ENCODE peak calls at places on chromosomes 12 and 14, in four cellular contexts. Q, I, B and J are unnamed samples.

GRCh38 chr12:48542300-48542928 is 17.0 kb downstream of the OR8S1 start:
- DNase-seq in I (peak; percentile 39), Q (peak; percentile 38), B (peak; percentile 36), J (no peak)

GRCh38 chr12:79033788-79034187 is 169.2 kb downstream of the SYT1 start:
- DNase-seq in Q (no peak), B (no peak), I (no peak), J (no peak)

GRCh38 chr12:63826002-63826585 is 18.4 kb upstream of the SRGAP1 start:
- DNase-seq in Q (peak; percentile 89), B (peak; percentile 72), I (no peak), J (no peak)

GRCh38 chr12:82203076-82203475 is 155.1 kb downstream of the CCDC59 start:
- DNase-seq in I (no peak), Q (no peak), B (no peak), J (no peak)

GRCh38 chr12:56169225-56169759 is 11.1 kb downstream of the MYL6 start:
- DNase-seq in Q (no peak), B (no peak), I (no peak), J (no peak)

GRCh38 chr14:42047421-42048045 is 440.9 kb downstream of the LRFN5 start:
- DNase-seq in B (no peak), Q (peak; percentile 9), I (no peak), J (no peak)

GRCh38 chr14:105891631-105892452 is 365.5 kb downstream of the TMEM121 start:
- DNase-seq in Q (no peak), I (no peak), B (no peak), J (no peak)

GRCh38 chr14:26385302-26385701 is 212.5 kb downstream of the NOVA1 start:
- DNase-seq in Q (no peak), B (no peak), I (no peak), J (no peak)

GRCh38 chr14:54606631-54607133 is 39.8 kb downstream of the SAMD4A start:
- DNase-seq in I (no peak), B (no peak), Q (peak; percentile 50), J (no peak)

GRCh38 chr14:90301580-90302181 is 30.1 kb downstream of the NRDE2 start:
- DNase-seq in B (peak; percentile 30), I (no peak), Q (peak; percentile 89), J (no peak)

GRCh38 chr12:63900922-63901793 is 56.7 kb downstream of the SRGAP1 start:
- DNase-seq in Q (no peak), I (no peak), B (no peak), J (no peak)

GRCh38 chr14:50344831-50345563 is 32.9 kb downstream of the DMAC2L start:
- DNase-seq in I (no peak), Q (peak; percentile 80), B (no peak), J (no peak)

GRCh38 chr14:78448483-78449094 is 278.4 kb downstream of the NRXN3 start:
- DNase-seq in I (no peak), Q (peak; percentile 38), B (peak; percentile 36), J (peak; percentile 35)

GRCh38 chr12:107131832-107132616 is 38.7 kb upstream of the CRY1 start:
- DNase-seq in Q (peak; percentile 79), B (peak; percentile 75), I (no peak), J (no peak)

GRCh38 chr12:19572920-19573558 is 133.7 kb downstream of the AEBP2 start:
- DNase-seq in B (peak; percentile 19), Q (peak; percentile 82), I (no peak), J (no peak)

GRCh38 chr12:107990325-107990724 is 138.8 kb upstream of the WSCD2 start:
- DNase-seq in I (peak; percentile 6), Q (peak; percentile 36), B (no peak), J (no peak)

GRCh38 chr12:6315704-6316597 is 5.5 kb downstream of the PLEKHG6 start:
- DNase-seq in Q (no peak), I (no peak), B (no peak), J (no peak)

GRCh38 chr12:54040148-54040494 is 7.3 kb downstream of the HOXC5 start:
- DNase-seq in I (no peak), Q (no peak), B (no peak), J (no peak)

GRCh38 chr14:29663281-29663801 is 264.3 kb downstream of the PRKD1 start:
- DNase-seq in Q (peak; percentile 73), I (no peak), B (no peak), J (no peak)

GRCh38 chr12:130240831-130241590 is 78.7 kb downstream of the FZD10 start:
- DNase-seq in B (no peak), I (no peak), Q (no peak), J (no peak)

GRCh38 chr12:4178424-4179184 is 95.0 kb upstream of the CCND2 start:
- DNase-seq in Q (no peak), I (no peak), B (peak; percentile 5), J (no peak)

GRCh38 chr12:94690199-94690695 is 39.9 kb upstream of the TMCC3 start:
- DNase-seq in B (no peak), I (no peak), Q (peak; percentile 49), J (no peak)

GRCh38 chr14:68782091-68782981 is 10.5 kb downstream of the ZFP36L1 start:
- DNase-seq in B (no peak), Q (no peak), I (peak; percentile 37), J (no peak)

GRCh38 chr14:94474581-94475031 is 1.4 kb downstream of the SERPINA9 start:
- DNase-seq in Q (peak; percentile 71), I (no peak), B (peak; percentile 29), J (no peak)

GRCh38 chr12:106120578-106121105 is 18.1 kb downstream of the NUAK1 start:
- DNase-seq in I (no peak), B (no peak), Q (no peak), J (no peak)

GRCh38 chr12:3329361-3329760 is 161.6 kb upstream of the PRMT8 start:
- DNase-seq in Q (no peak), B (no peak), I (no peak), J (no peak)

GRCh38 chr12:109074866-109075265 is 18.4 kb downstream of the ALKBH2 start:
- DNase-seq in Q (no peak), I (no peak), B (no peak), J (no peak)

GRCh38 chr14:61780125-61780524 is 17.9 kb downstream of the SNAPC1 start:
- DNase-seq in B (no peak), I (no peak), Q (no peak), J (no peak)

GRCh38 chr12:108801736-108802665 is 55.4 kb downstream of the SSH1 start:
- DNase-seq in Q (peak; percentile 94), B (no peak), I (no peak), J (no peak)

GRCh38 chr12:121932176-121932536 is 13.8 kb downstream of the CFAP251 start:
- DNase-seq in B (no peak), I (no peak), Q (no peak), J (no peak)

GRCh38 chr12:29640589-29641345 is 143.0 kb downstream of the TMTC1 start:
- DNase-seq in Q (peak; percentile 59), I (no peak), B (peak; percentile 6), J (no peak)

GRCh38 chr14:75522224-75522764 is at the start of gene BATF:
- DNase-seq in B (no peak), I (peak; percentile 71), Q (no peak), J (no peak)

GRCh38 chr12:92603741-92604432 is 98.9 kb upstream of the PLEKHG7 start:
- DNase-seq in I (no peak), Q (no peak), B (no peak), J (no peak)

GRCh38 chr12:132146098-132146497 is 1.8 kb downstream of the NOC4L start:
- DNase-seq in I (no peak), B (no peak), Q (no peak), J (no peak)

GRCh38 chr14:68815288-68816182 is 22.7 kb upstream of the ZFP36L1 start:
- DNase-seq in Q (no peak), B (no peak), I (no peak), J (no peak)

GRCh38 chr12:67427336-67427735 is 158.2 kb downstream of the CAND1 start:
- DNase-seq in I (no peak), B (no peak), Q (no peak), J (no peak)

GRCh38 chr14:98494582-98494981 is 777.4 kb downstream of the BCL11B start:
- DNase-seq in Q (no peak), B (peak; percentile 78), I (no peak), J (no peak)

GRCh38 chr12:84375472-84375871 is 537.1 kb downstream of the SLC6A15 start:
- DNase-seq in B (no peak), I (no peak), Q (peak; percentile 18), J (no peak)

GRCh38 chr12:18224745-18225144 is 36.6 kb upstream of the PIK3C2G start:
- DNase-seq in B (peak; percentile 12), I (no peak), Q (peak; percentile 77), J (peak; percentile 18)
- TF ChIP-seq CTCF in B (peak; percentile 17), I (no peak), Q (peak; percentile 68), J (peak; percentile 71)

GRCh38 chr14:92589213-92589852 is 75.8 kb downstream of the RIN3 start:
- DNase-seq in I (no peak), B (no peak), Q (peak; percentile 76), J (no peak)
- TF ChIP-seq CTCF in I (peak; percentile 29), B (no peak), Q (peak; percentile 79), J (no peak)

GRCh38 chr12:104680070-104680469 is 223.3 kb downstream of the CHST11 start:
- DNase-seq in B (no peak), I (no peak), Q (peak; percentile 60), J (no peak)
- TF ChIP-seq CTCF in B (no peak), I (no peak), Q (peak; percentile 68), J (peak; percentile 48)

GRCh38 chr12:11496157-11496851 is 100.9 kb upstream of the PRB2 start:
- DNase-seq in Q (no peak), I (no peak), B (no peak), J (no peak)
- TF ChIP-seq CTCF in Q (no peak), I (no peak), B (no peak), J (no peak)

GRCh38 chr14:32013083-32013482 is 64.0 kb upstream of the ARHGAP5 start:
- DNase-seq in I (no peak), Q (no peak), B (no peak), J (no peak)
- TF ChIP-seq CTCF in I (no peak), Q (no peak), B (no peak), J (no peak)

GRCh38 chr12:28586481-28586880 is 396.2 kb downstream of the CCDC91 start:
- DNase-seq in B (no peak), I (no peak), Q (no peak), J (no peak)

GRCh38 chr12:28578833-28579252 is 388.6 kb downstream of the CCDC91 start:
- DNase-seq in B (peak; percentile 8), I (no peak), Q (peak; percentile 68), J (no peak)

GRCh38 chr12:28585146-28585545 is 394.9 kb downstream of the CCDC91 start:
- DNase-seq in B (no peak), Q (no peak), I (no peak), J (no peak)

GRCh38 chr12:28582687-28583376 is 392.6 kb downstream of the CCDC91 start:
- DNase-seq in Q (no peak), I (no peak), B (no peak), J (no peak)

DNA sequence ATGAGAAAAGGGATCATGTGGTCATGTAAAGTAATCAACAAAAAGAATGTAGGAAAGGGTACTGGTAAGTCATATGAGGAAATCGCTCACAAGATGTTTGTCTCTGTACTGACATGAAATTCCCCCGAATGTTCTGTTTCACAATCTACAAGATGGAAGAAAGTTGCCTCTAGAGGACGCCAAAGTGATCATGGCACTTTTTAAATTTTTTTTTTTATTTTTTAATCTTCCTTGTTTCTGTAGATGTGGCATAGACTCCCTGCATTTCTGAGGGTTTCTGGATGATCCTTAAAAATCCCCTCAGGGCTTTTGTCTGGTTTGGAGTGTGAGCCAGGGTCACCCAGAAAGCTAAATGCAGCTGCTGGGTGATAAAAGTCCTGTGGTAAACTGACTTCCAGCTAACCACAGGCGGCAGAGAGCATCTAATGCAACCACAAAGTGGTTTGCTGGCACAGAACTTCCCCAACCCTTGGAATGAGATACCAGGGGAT is 393.6 kb downstream of the CCDC91 start:
- DNase-seq in I (no peak), Q (peak; percentile 75), B (no peak), J (no peak)
- TF ChIP-seq CTCF in I (no peak), Q (peak; percentile 44), B (no peak), J (no peak)